ENCODE peak calls at places on chromosomes 4 and X, in six cellular contexts. D, Q, O, P, N and J are unnamed samples.

GRCh38 chr4:155666701-155667537 is at the start of gene GUCY1A1:
- DNase-seq in D (peak; percentile 61), Q (peak; percentile 18), O (no peak), P (peak; percentile 65), N (peak; percentile 16), J (no peak)

GRCh38 chr4:112771-113170 is 11.5 kb upstream of the ZNF718 start:
- DNase-seq in D (no peak), Q (no peak), O (no peak), P (no peak), N (no peak), J (no peak)

GRCh38 chr4:128924951-128925350 is 115.5 kb downstream of the JADE1 start:
- DNase-seq in D (no peak), Q (peak; percentile 2), O (no peak), P (no peak), N (no peak), J (peak; percentile 16)

GRCh38 chr4:4820739-4821138 is 38.7 kb upstream of the MSX1 start:
- DNase-seq in D (no peak), Q (no peak), O (no peak), P (no peak), N (no peak), J (no peak)

GRCh38 chr4:77443941-77444340 is 161.7 kb upstream of the CXCL13 start:
- DNase-seq in D (no peak), Q (peak; percentile 12), O (no peak), P (no peak), N (no peak), J (peak; percentile 7)

GRCh38 chr4:176953021-176953420 is 160.3 kb upstream of the VEGFC start:
- DNase-seq in D (no peak), Q (no peak), O (no peak), P (no peak), N (no peak), J (no peak)

GRCh38 chrX:17697191-17697590 is 40.1 kb upstream of the SCML1 start:
- DNase-seq in D (peak; percentile 1), Q (peak; percentile 58), O (no peak), P (no peak), N (no peak), J (peak; percentile 22)

GRCh38 chr4:57043304-57044251 is 64.9 kb downstream of the POLR2B start:
- DNase-seq in D (peak; percentile 82), Q (peak; percentile 79), O (no peak), P (peak; percentile 65), N (no peak), J (peak; percentile 56)

GRCh38 chr4:45072981-45073380 is 346.6 kb upstream of the GNPDA2 start:
- DNase-seq in D (no peak), Q (no peak), O (no peak), P (no peak), N (no peak), J (no peak)

GRCh38 chr4:175386776-175387507 is 425.1 kb downstream of the GPM6A start:
- DNase-seq in D (no peak), Q (no peak), O (no peak), P (no peak), N (no peak), J (no peak)

GRCh38 chr4:99847362-99847976 is 30.8 kb downstream of the DAPP1 start:
- DNase-seq in D (no peak), Q (no peak), O (no peak), P (no peak), N (no peak), J (no peak)

GRCh38 chrX:18210470-18210869 is 10.2 kb downstream of the BEND2 start:
- DNase-seq in D (no peak), Q (peak; percentile 33), O (no peak), P (no peak), N (no peak), J (no peak)

GRCh38 chr4:128279624-128280225 is 7.9 kb downstream of the PGRMC2 start:
- DNase-seq in D (no peak), Q (no peak), O (no peak), P (no peak), N (no peak), J (no peak)

GRCh38 chr4:8188743-8189550 is 10.1 kb upstream of the SH3TC1 start:
- DNase-seq in D (no peak), Q (no peak), O (no peak), P (peak; percentile 93), N (peak; percentile 83), J (no peak)

GRCh38 chr4:153522800-153523089 is 56.6 kb downstream of the TMEM131L start:
- DNase-seq in D (no peak), Q (no peak), O (no peak), P (no peak), N (no peak), J (no peak)

GRCh38 chrX:119728487-119728886 is 29.9 kb upstream of the SOWAHD start:
- DNase-seq in D (no peak), Q (no peak), O (no peak), P (no peak), N (no peak), J (no peak)

GRCh38 chr4:173735585-173735984 is 205.6 kb upstream of the HAND2 start:
- DNase-seq in D (no peak), Q (no peak), O (no peak), P (no peak), N (no peak), J (no peak)

GRCh38 chr4:3267576-3268394 is 18.8 kb downstream of the MSANTD1 start:
- DNase-seq in D (no peak), Q (no peak), O (no peak), P (no peak), N (no peak), J (no peak)

GRCh38 chrX:129000018-129000417 is 523.3 kb downstream of the SMARCA1 start:
- DNase-seq in D (no peak), Q (no peak), O (no peak), P (no peak), N (no peak), J (no peak)

GRCh38 chr4:83011779-83012630 is 1.4 kb upstream of the LIN54 start:
- DNase-seq in D (peak; percentile 59), Q (peak; percentile 31), O (no peak), P (peak; percentile 40), N (peak; percentile 38), J (peak; percentile 8)

GRCh38 chr4:159238631-159239030 is 135.8 kb downstream of the RAPGEF2 start:
- DNase-seq in D (peak; percentile 67), Q (no peak), O (no peak), P (no peak), N (no peak), J (no peak)

GRCh38 chr4:54063224-54063623 is 1.2 kb downstream of the CHIC2 start:
- DNase-seq in D (peak; percentile 81), Q (peak; percentile 70), O (no peak), P (no peak), N (no peak), J (peak; percentile 75)

GRCh38 chrX:40473460-40474204 is 107.1 kb upstream of the ATP6AP2 start:
- DNase-seq in D (no peak), Q (no peak), O (no peak), P (no peak), N (no peak), J (no peak)

GRCh38 chr4:74433043-74433442 is 11.9 kb upstream of the AREG start:
- DNase-seq in D (no peak), Q (peak; percentile 76), O (no peak), P (no peak), N (no peak), J (peak; percentile 6)

GRCh38 chr4:102823897-102824296 is 3.5 kb downstream of the UBE2D3 start:
- DNase-seq in D (no peak), Q (peak; percentile 54), O (no peak), P (no peak), N (no peak), J (no peak)

GRCh38 chrX:48523682-48524081 is 2.1 kb downstream of the EBP start:
- DNase-seq in D (no peak), Q (no peak), O (no peak), P (no peak), N (no peak), J (no peak)

GRCh38 chr4:159551268-159551667 is 448.4 kb downstream of the RAPGEF2 start:
- DNase-seq in D (no peak), Q (peak; percentile 57), O (no peak), P (no peak), N (no peak), J (no peak)

DNA sequence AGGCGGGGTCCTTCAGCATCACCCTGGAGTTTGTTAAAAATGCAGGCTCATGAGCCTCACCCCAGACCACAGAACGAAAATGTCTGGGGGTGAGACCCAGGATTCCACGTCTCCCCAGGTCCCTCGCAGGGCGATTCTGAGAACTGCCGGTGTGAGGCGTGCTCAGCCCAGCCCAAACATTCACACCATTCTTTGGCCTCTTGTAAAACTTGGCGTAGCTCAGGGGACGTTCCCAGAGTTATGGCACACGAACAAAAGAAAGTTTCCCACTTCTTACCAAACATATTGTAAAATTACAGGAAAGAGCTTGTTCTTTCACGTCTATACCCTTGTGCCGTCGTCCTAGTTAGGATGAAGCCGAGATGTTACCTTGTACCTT is 12.9 kb downstream of the CD99 start:
- DNase-seq in D (peak; percentile 77), Q (peak; percentile 61), O (no peak), P (peak; percentile 49), N (peak; percentile 40), J (no peak)
- TF ChIP-seq CTCF in D (peak; percentile 33), Q (peak; percentile 39), O (no peak), P (peak; percentile 37), N (peak; percentile 36), J (peak; percentile 19)

DNA sequence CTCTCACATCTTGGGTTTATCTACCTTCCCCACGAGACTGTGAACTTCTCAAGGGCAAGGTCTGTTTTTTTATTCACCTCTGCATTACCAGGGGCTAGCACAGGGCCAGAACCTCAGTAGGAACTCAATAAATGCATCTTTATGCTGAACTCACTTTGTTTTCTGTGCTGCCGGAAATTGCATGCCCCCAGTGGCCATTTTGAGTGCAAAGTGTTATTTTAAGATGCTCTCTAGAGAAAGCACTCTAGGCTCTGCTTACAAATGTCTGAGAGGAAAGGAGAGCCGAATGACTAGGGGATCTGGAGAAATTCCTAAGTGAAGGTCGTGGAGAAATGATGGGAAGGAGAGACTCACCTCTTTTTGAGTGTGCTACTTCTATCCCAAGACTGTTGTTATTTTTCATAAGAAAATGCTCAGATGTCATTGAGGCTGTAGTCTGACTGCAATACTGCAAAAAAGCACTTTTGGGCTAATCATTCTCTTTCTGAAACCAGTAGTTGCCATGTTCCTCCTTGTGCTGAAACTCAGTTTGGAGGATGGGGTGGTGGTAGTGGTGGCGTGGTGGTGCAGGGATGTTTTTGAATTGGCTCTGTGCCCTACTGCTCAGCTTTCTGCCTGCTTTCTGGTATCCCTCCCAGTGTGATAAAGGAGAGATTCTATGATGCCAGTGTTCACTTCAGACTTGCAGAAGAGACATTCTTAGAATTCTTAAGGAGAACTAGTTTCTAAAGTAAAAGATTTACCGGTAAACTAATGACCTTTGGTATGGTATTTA is 41.3 kb downstream of the DOCK11 start:
- DNase-seq in D (peak; percentile 0), Q (peak; percentile 62), O (no peak), P (no peak), N (no peak), J (no peak)
- TF ChIP-seq CTCF in D (no peak), Q (peak; percentile 60), O (peak; percentile 39), P (peak; percentile 17), N (no peak), J (peak; percentile 68)

DNA sequence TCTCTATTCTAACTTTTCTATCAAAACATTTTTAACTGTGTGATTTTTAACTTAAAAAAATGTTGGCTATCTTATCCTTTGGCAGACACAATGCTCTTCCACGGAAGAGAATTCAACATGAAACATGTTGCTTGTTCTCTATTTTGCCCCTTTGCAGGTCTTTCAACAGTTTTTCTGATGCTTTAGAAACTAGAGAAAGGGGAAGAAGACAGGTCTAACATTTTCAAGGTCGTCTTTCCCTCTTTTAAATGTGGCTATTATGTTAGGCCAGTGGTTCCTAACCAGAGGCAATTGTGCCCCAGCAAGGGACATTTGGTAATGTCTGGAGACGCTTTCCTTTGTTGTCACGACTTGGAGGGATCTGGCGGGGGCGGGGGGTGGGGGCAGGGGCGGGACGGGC is 95.0 kb downstream of the SH3KBP1 start:
- DNase-seq in D (no peak), Q (no peak), O (no peak), P (no peak), N (no peak), J (no peak)
- TF ChIP-seq CTCF in D (no peak), Q (no peak), O (no peak), P (no peak), N (no peak), J (no peak)

GRCh38 chrX:102659790-102660757 is 8.8 kb downstream of the GPRASP1 start:
- DNase-seq in D (peak; percentile 74), Q (peak; percentile 80), O (peak; percentile 26), P (peak; percentile 84), N (peak; percentile 85), J (peak; percentile 42)
- TF ChIP-seq CTCF in D (no peak), Q (peak; percentile 35), O (no peak), P (no peak), N (no peak), J (peak; percentile 22)